ENCODE peak calls at places on chromosomes 11 and 22, in ten cellular contexts. K is CD4-positive, alpha-beta T cell; J is heart right ventricle; X is ovary; I is fibroblast of lung; P is astrocyte; M is gastrocnemius medialis; S is kidney; Y is cardiac muscle cell; N is tibial artery. R is an unnamed sample. For H3K9me3, the result is how much of the 10 kb centered on the place peaks cover.

GRCh38 chr11:115317428-115318185 is 186.6 kb downstream of the CADM1 start:
- DNase-seq in J (no peak), M (no peak), S (no peak), N (no peak), X (no peak), K (no peak), I (peak), Y (no peak), P (peak), R (no peak)

GRCh38 chr11:62444271-62444833 is 25.5 kb downstream of the SCGB1A1 start:
- DNase-seq in K (no peak), S (peak), I (peak), N (peak), M (peak), Y (no peak), X (peak), J (peak), P (peak), R (peak)

GRCh38 chr11:114317738-114318137 is 21.5 kb downstream of the NNMT start:
- DNase-seq in J (peak), Y (peak), X (peak), N (peak), P (no peak), I (peak), M (no peak), S (no peak), K (no peak), R (peak)

GRCh38 chr11:36564376-36565032 is 3.3 kb upstream of the RAG1 start:
- DNase-seq in J (no peak), K (peak), N (peak), S (no peak), M (no peak), Y (peak), P (peak), I (peak), X (peak), R (peak)

GRCh38 chr11:848380-848931 is 5.8 kb downstream of the TSPAN4 start:
- DNase-seq in J (peak), S (no peak), I (no peak), X (peak), P (no peak), M (no peak), K (peak), N (no peak), Y (peak), R (no peak)

GRCh38 chr11:820655-821512 is 2.2 kb downstream of the PNPLA2 start:
- DNase-seq in K (no peak), S (peak), M (peak), P (peak), I (no peak), Y (no peak), N (peak), X (peak), J (peak), R (peak)

GRCh38 chr11:45343988-45344387 is 57.8 kb upstream of the SYT13 start:
- DNase-seq in J (no peak), K (no peak), X (no peak), M (no peak), I (no peak), Y (peak), S (no peak), N (no peak), P (no peak), R (no peak)

GRCh38 chr11:2554338-2555240 is 109.8 kb downstream of the KCNQ1 start:
- DNase-seq in M (no peak), N (no peak), S (peak), P (no peak), Y (no peak), I (no peak), K (no peak), X (peak), J (no peak), R (no peak)

GRCh38 chr11:6604081-6604626 is 580 bp downstream of the ILK start:
- DNase-seq in K (peak), Y (peak), P (peak), I (peak), S (peak), J (no peak), N (peak), X (peak), M (no peak), R (peak)

GRCh38 chr11:107947904-107948303 is 19.7 kb downstream of the RAB39A start:
- DNase-seq in I (no peak), N (no peak), P (no peak), X (no peak), S (no peak), J (no peak), K (no peak), M (no peak), Y (no peak), R (no peak)

GRCh38 chr11:109864161-109864661 is 229.0 kb upstream of the ZC3H12C start:
- DNase-seq in M (no peak), N (no peak), J (no peak), P (peak), K (no peak), I (peak), X (no peak), S (no peak), Y (peak), R (no peak)

GRCh38 chr11:8000390-8000789 is 13.3 kb downstream of the EIF3F start:
- DNase-seq in I (no peak), S (no peak), Y (no peak), X (no peak), K (no peak), J (no peak), N (no peak), P (no peak), M (no peak), R (no peak)

GRCh38 chr11:84437129-84438123 is 1151.3 kb upstream of the CCDC90B start:
- DNase-seq in I (peak), S (peak), M (no peak), Y (peak), J (no peak), X (no peak), K (no peak), P (no peak), N (no peak), R (peak)

GRCh38 chr11:45392621-45393183 is 106.6 kb upstream of the SYT13 start:
- DNase-seq in Y (no peak), S (no peak), K (no peak), I (no peak), M (no peak), J (no peak), P (no peak), N (no peak), X (no peak), R (no peak)

GRCh38 chr11:34149786-34150185 is 44.4 kb downstream of the NAT10 start:
- DNase-seq in N (no peak), J (no peak), S (peak), P (no peak), X (no peak), K (no peak), M (no peak), I (no peak), Y (no peak), R (no peak)

GRCh38 chr11:116792869-116793475 is 1.3 kb upstream of the APOA5 start:
- DNase-seq in S (no peak), J (no peak), X (no peak), P (peak), Y (no peak), M (no peak), N (no peak), K (no peak), I (peak), R (no peak)

GRCh38 chr11:134541951-134542350 is 129.9 kb upstream of the B3GAT1 start:
- DNase-seq in Y (no peak), X (no peak), M (no peak), K (no peak), J (no peak), P (no peak), I (no peak), N (no peak), S (no peak), R (no peak)

GRCh38 chr11:102733232-102733875 is 8.6 kb upstream of the MMP8 start:
- DNase-seq in N (peak), S (no peak), J (peak), M (no peak), X (no peak), Y (peak), I (peak), K (no peak), P (no peak), R (peak)
- TF ChIP-seq CTCF in N (no peak), S (peak), J (peak), M (no peak), X (no peak), Y (peak), I (peak), K (no peak), P (peak), R (peak)

DNA sequence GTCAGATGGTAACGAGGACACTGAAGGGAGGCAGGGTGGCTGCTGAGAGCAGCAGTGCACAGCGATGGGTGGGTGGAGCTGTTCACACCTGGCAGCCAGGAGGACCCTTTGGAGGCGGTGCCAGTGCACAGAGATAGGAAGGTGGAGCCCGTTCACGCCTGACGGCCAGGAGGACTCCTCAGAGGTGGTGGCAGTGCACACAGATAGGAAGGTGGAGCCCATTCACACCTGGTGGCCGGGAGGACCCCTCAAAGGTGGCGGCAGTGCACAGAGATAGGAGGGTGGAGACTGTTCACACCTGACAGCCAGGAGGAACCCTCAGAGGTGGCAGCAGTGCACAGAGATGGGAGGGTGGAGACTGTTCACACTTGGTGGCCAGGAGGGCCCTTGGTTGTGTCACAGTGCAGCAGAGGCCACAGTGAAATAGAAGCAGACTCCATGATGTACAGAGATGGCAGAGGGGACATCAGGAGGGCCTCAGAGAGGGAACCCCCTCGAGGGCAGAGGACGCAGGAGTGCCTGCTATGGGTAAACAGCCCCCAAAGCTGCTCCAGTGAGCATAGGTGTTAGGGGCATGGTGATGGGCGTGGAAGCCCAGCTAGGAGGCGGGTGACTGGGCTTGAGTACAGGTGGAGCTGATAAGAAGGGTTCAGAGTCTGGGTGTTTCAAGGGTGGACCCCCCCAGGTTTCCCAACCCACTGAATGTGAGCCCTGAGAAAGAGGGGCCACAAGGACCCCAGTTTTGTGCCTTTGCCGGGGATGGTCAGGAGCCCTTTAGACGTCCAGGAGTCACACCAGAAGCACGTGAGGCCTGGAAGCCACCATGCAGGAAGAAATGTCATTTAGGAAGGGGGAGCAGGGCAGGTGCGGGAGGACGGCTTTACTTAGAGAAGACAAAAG is 566.7 kb downstream of the BRD1 start:
- DNase-seq in Y (no peak), N (peak), M (no peak), P (no peak), K (no peak), J (no peak), I (no peak), X (peak), S (no peak), R (no peak)
- H3K9me3 ChIP-seq in Y (under half), N (under half), M (under half), P (under half), K (under half), J (under half), I (under half), X (under half), S (under half), R (under half)

GRCh38 chr22:21047730-21048129 is 2.0 kb downstream of the LRRC74B start:
- DNase-seq in P (no peak), X (no peak), N (no peak), M (no peak), K (no peak), I (no peak), J (no peak), S (no peak), Y (no peak), R (no peak)
- TF ChIP-seq CTCF in P (no peak), X (no peak), N (no peak), M (no peak), K (no peak), I (no peak), J (no peak), S (no peak), Y (no peak), R (no peak)

GRCh38 chr22:48757581-48757980 is 1070.1 kb downstream of the BRD1 start:
- DNase-seq in N (peak), S (peak), M (no peak), P (no peak), K (no peak), I (no peak), J (no peak), Y (no peak), X (peak), R (peak)
- H3K9me3 ChIP-seq in N (under half), S (under half), M (under half), P (under half), K (under half), I (under half), J (under half), Y (under half), X (under half), R (under half)

DNA sequence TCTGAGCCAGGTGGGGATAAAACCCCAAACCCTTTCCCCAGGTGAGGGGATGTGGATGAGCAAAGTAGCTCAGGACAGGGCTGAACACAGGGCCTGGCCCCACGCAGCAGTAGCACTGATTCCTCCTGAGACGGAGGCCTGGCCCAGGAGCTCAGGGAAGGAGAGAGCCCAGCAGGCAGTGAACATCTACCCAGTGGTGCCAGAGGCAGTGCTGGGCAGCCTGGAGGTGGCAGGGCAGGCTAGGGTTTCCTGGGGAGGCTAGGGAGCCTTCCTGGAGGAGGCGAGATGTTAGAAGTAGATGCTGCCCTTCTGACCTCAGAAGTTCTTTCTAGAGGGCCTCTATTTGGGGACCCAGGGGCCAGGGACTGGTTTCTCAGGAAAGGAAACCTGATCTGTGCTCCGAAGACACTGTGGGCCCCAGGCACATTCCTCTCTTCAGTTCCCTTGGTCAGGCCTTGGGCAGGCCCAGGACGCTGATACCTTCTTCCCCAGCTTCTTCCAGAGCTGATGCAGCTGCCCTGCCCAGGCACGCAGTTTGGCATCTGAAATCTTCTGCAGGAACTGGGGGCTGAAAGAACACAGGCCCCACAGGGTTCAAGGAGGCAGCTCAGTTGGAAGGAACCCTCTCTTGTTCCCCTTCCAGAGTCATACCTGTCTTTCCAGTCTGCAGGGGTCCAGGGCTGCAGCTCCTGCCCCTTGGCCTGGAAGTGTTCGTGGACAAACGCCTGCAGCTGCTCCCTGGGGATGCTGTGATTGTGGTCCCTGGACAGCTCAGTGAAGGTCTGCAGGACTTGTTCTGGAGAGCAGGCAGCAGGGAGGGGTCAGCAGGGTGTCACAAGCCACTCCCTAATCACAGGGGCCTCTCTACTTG is 16.8 kb downstream of the TREH start:
- DNase-seq in J (no peak), N (no peak), P (no peak), I (no peak), Y (no peak), K (no peak), S (no peak), X (no peak), M (no peak), R (no peak)
- TF ChIP-seq CTCF in J (no peak), N (no peak), P (no peak), I (no peak), Y (no peak), K (no peak), S (no peak), X (no peak), M (no peak), R (no peak)

GRCh38 chr11:31825453-31826391 is 14.6 kb upstream of the PAX6 start:
- DNase-seq in K (no peak), J (no peak), N (no peak), X (no peak), S (peak), Y (no peak), I (no peak), P (no peak), M (no peak), R (no peak)
- H3K9me3 ChIP-seq in K (under half), J (under half), N (under half), X (under half), S (under half), Y (under half), I (under half), P (under half), M (under half), R (under half)

DNA sequence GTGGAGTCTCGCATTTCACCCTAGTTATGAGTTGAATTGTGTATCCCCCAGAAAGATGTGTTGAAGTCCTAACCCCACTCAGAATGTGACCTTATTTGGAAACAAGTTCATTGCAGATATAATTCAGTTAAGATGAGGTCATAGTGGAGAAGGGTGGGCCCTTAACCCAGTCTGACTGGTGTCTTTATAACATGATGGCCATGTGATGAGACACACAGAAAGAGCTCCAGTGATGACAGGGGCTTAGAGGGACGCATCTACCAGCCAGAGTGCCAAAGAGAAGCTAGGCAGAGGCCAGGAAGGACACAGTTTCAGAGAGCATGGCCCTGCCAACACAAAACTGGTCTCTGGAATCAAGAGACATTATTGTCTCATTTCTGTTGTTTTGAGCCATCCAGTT is 50.3 kb downstream of the LARGE1 start:
- DNase-seq in Y (no peak), K (no peak), I (no peak), P (no peak), X (no peak), M (no peak), J (no peak), N (no peak), S (no peak), R (no peak)
- TF ChIP-seq CTCF in Y (no peak), K (no peak), I (no peak), P (no peak), X (no peak), M (no peak), J (no peak), N (no peak), S (no peak), R (no peak)

GRCh38 chr11:78291754-78292108 is 103.0 kb downstream of the USP35 start:
- DNase-seq in S (no peak), P (no peak), N (no peak), Y (no peak), K (no peak), X (no peak), J (no peak), I (no peak), M (no peak), R (no peak)
- H3K9me3 ChIP-seq in S (under half), P (under half), N (under half), Y (under half), K (under half), X (under half), J (under half), I (under half), M (under half), R (under half)